ENCODE peak calls at places on chromosomes 16 and 17, in seven cellular contexts. C is kidney; J is CD4-positive, alpha-beta T cell; E is body of pancreas; Q is upper lobe of right lung; H is foreskin fibroblast; K is fibroblast of the aortic adventitia. B is an unnamed sample.

GRCh38 chr16:20311548-20311947 is 15.8 kb downstream of the GP2 start:
- DNase-seq in C (no peak), J (no peak), E (peak; percentile 59), Q (no peak), H (no peak), K (no peak), B (no peak)

GRCh38 chr16:12195296-12195695 is 218.8 kb downstream of the SNX29 start:
- DNase-seq in C (no peak), J (no peak), E (no peak), Q (no peak), H (no peak), K (no peak), B (no peak)

GRCh38 chr17:2965621-2966275 is 97.7 kb downstream of the OR1D5 start:
- DNase-seq in C (no peak), J (no peak), E (no peak), Q (peak; percentile 70), H (peak; percentile 46), K (peak; percentile 30), B (peak; percentile 41)

GRCh38 chr16:27824006-27824405 is 239.5 kb downstream of the GSG1L start:
- DNase-seq in C (no peak), J (no peak), E (no peak), Q (peak; percentile 30), H (no peak), K (no peak), B (no peak)

GRCh38 chr16:19583665-19584300 is 28.3 kb downstream of the VPS35L start:
- DNase-seq in C (no peak), J (no peak), E (peak; percentile 37), Q (no peak), H (no peak), K (peak; percentile 69), B (peak; percentile 30)

GRCh38 chr16:66388350-66389139 is 22.1 kb downstream of the CDH5 start:
- DNase-seq in C (no peak), J (no peak), E (no peak), Q (no peak), H (no peak), K (no peak), B (no peak)

GRCh38 chr16:78894872-78895271 is 705.7 kb downstream of the MAF start:
- DNase-seq in C (no peak), J (no peak), E (peak; percentile 14), Q (no peak), H (no peak), K (no peak), B (no peak)

GRCh38 chr17:63162406-63163157 is 196.5 kb downstream of the TANC2 start:
- DNase-seq in C (no peak), J (no peak), E (no peak), Q (no peak), H (no peak), K (no peak), B (no peak)

GRCh38 chr16:79181419-79181818 is 419.1 kb downstream of the MAF start:
- DNase-seq in C (no peak), J (no peak), E (no peak), Q (no peak), H (no peak), K (no peak), B (no peak)

GRCh38 chr17:17811381-17812210 is 25.2 kb downstream of the SREBF1 start:
- DNase-seq in C (no peak), J (no peak), E (no peak), Q (no peak), H (no peak), K (no peak), B (no peak)

GRCh38 chr17:77491921-77492445 is 351.2 kb downstream of the SEC14L1 start:
- DNase-seq in C (peak; percentile 63), J (peak; percentile 33), E (peak; percentile 10), Q (peak; percentile 54), H (no peak), K (no peak), B (no peak)

GRCh38 chr17:44900894-44901293 is 1.6 kb upstream of the EFTUD2 start:
- DNase-seq in C (no peak), J (no peak), E (no peak), Q (no peak), H (peak; percentile 79), K (peak; percentile 89), B (peak; percentile 77)

GRCh38 chr16:70715860-70716357 is 30.1 kb upstream of the MTSS2 start:
- DNase-seq in C (no peak), J (no peak), E (no peak), Q (no peak), H (no peak), K (peak; percentile 19), B (no peak)

GRCh38 chr16:84332975-84333684 is 35.2 kb upstream of the ATP2C2 start:
- DNase-seq in C (no peak), J (no peak), E (no peak), Q (peak; percentile 85), H (no peak), K (no peak), B (no peak)

GRCh38 chr16:84050316-84050715 is 7.7 kb upstream of the SLC38A8 start:
- DNase-seq in C (peak; percentile 31), J (no peak), E (no peak), Q (peak; percentile 19), H (no peak), K (no peak), B (no peak)

GRCh38 chr16:28103516-28104170 is 40.1 kb upstream of the GSG1L start:
- DNase-seq in C (no peak), J (no peak), E (no peak), Q (peak; percentile 39), H (no peak), K (no peak), B (no peak)

GRCh38 chr17:45096141-45096540 is 35.0 kb downstream of the NMT1 start:
- DNase-seq in C (no peak), J (no peak), E (no peak), Q (no peak), H (peak; percentile 33), K (peak; percentile 48), B (peak; percentile 32)

GRCh38 chr17:8885968-8886674 is 18.6 kb upstream of the PIK3R6 start:
- DNase-seq in C (no peak), J (no peak), E (no peak), Q (no peak), H (no peak), K (no peak), B (no peak)

GRCh38 chr16:51524555-51525373 is 373.7 kb upstream of the SALL1 start:
- DNase-seq in C (no peak), J (no peak), E (peak; percentile 36), Q (no peak), H (peak; percentile 59), K (peak; percentile 59), B (peak; percentile 53)

GRCh38 chr17:13031718-13032350 is 14.0 kb upstream of the ELAC2 start:
- DNase-seq in C (no peak), J (peak; percentile 42), E (peak; percentile 50), Q (no peak), H (peak; percentile 40), K (peak; percentile 72), B (peak; percentile 30)

GRCh38 chr17:78343099-78343432 is 16.8 kb downstream of the SOCS3 start:
- DNase-seq in C (peak; percentile 92), J (no peak), E (no peak), Q (peak; percentile 80), H (peak; percentile 83), K (peak; percentile 93), B (peak; percentile 88)

GRCh38 chr17:66764559-66764958 is 70.4 kb upstream of the CACNG5 start:
- DNase-seq in C (no peak), J (no peak), E (peak; percentile 29), Q (no peak), H (no peak), K (no peak), B (no peak)

GRCh38 chr17:1591474-1592090 is 29.0 kb upstream of the PITPNA start:
- DNase-seq in C (no peak), J (no peak), E (no peak), Q (no peak), H (no peak), K (no peak), B (no peak)

GRCh38 chr17:1590747-1591473 is 28.3 kb upstream of the PITPNA start:
- DNase-seq in C (no peak), J (no peak), E (no peak), Q (no peak), H (no peak), K (no peak), B (no peak)

GRCh38 chr17:1592751-1593629 is 30.4 kb upstream of the PITPNA start:
- DNase-seq in C (no peak), J (no peak), E (no peak), Q (no peak), H (no peak), K (no peak), B (no peak)

GRCh38 chr17:1590031-1590746 is 27.6 kb upstream of the PITPNA start:
- DNase-seq in C (no peak), J (no peak), E (no peak), Q (no peak), H (peak; percentile 77), K (peak; percentile 90), B (peak; percentile 81)

DNA sequence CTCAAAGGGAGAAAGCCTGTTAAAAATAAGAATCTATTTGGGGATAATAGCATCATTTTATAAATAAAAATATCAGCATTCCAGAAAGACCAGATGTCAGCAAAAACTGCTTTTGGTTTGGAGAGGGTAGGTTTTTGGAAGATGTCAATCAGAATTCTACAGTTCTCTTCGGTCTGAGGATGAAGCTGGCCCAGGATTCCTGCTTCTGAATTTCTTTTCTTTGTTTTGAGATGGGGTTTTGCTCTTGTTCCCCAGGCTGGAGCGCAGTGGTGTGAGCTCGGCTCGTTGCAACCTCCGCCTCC is 31.0 kb upstream of the PITPNA start:
- DNase-seq in C (no peak), J (no peak), E (no peak), Q (no peak), H (no peak), K (no peak), B (no peak)
- TF ChIP-seq CTCF in C (no peak), J (no peak), E (no peak), Q (no peak), H (no peak), K (no peak), B (no peak)

GRCh38 chr16:74999683-75000480 is 1.1 kb downstream of the ZNRF1 start:
- DNase-seq in C (peak; percentile 87), J (peak; percentile 73), E (peak; percentile 59), Q (peak; percentile 79), H (no peak), K (peak; percentile 50), B (peak; percentile 5)
- TF ChIP-seq CTCF in C (no peak), J (no peak), E (no peak), Q (no peak), H (no peak), K (no peak), B (peak; percentile 43)

DNA sequence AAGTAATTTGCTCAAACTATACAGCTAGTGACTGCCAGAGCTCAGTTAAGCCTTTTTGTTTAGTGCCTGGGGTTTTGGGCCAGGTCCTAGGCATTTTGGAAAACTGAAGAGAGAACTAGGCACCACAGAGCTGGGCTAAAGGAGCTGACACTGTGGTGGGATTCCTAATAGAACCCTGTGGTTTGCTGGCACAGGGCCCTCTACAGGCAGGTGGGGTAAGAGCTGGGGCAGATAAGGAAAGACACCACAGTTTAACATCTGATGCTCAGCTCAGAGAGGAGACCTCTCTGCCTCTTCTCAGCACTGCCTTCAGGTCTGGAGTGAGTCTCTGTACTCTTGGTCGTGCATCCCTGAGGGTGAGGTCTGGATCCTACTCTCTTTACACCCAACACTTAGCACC is 121.2 kb downstream of the SNX11 start:
- DNase-seq in C (no peak), J (no peak), E (no peak), Q (no peak), H (no peak), K (no peak), B (no peak)
- TF ChIP-seq CTCF in C (no peak), J (no peak), E (no peak), Q (no peak), H (no peak), K (no peak), B (no peak)

GRCh38 chr17:1716076-1716911 is 6.1 kb upstream of the TLCD2 start:
- DNase-seq in C (peak; percentile 100), J (peak; percentile 99), E (peak; percentile 100), Q (peak; percentile 100), H (peak; percentile 100), K (peak; percentile 100), B (peak; percentile 100)
- TF ChIP-seq CTCF in C (peak; percentile 5), J (no peak), E (no peak), Q (peak; percentile 12), H (no peak), K (peak; percentile 36), B (peak; percentile 33)

B was measured in HFFc6.